ENCODE peak calls at places on chromosomes 6 and 20, in four cellular contexts. L, J, U and Q are unnamed samples.

GRCh38 chr6:11710221-11710836 is 68.3 kb downstream of the ADTRP start:
- DNase-seq in J (no peak), L (no peak), U (no peak), Q (no peak)

GRCh38 chr6:13302751-13303667 is 25.3 kb downstream of the TBC1D7 start:
- DNase-seq in J (no peak), L (peak; percentile 100), U (peak; percentile 94), Q (peak; percentile 80)

GRCh38 chr6:81228912-81229540 is 523.5 kb downstream of the TENT5A start:
- DNase-seq in J (no peak), L (peak; percentile 96), U (peak; percentile 35), Q (no peak)

GRCh38 chr6:136213853-136214252 is 36.3 kb downstream of the MTFR2 start:
- DNase-seq in J (no peak), L (no peak), U (no peak), Q (no peak)

GRCh38 chr6:90217621-90218496 is 78.8 kb downstream of the BACH2 start:
- DNase-seq in L (no peak), J (no peak), U (no peak), Q (no peak)

GRCh38 chr6:149751239-149751638 is 1.7 kb downstream of the PCMT1 start:
- DNase-seq in J (no peak), L (no peak), U (no peak), Q (no peak)

GRCh38 chr6:15462717-15463525 is 199.9 kb downstream of the DTNBP1 start:
- DNase-seq in U (peak; percentile 78), L (no peak), J (no peak), Q (no peak)

GRCh38 chr6:150143521-150144293 is 863 bp downstream of the PPP1R14C start:
- DNase-seq in L (no peak), J (peak; percentile 60), U (no peak), Q (peak; percentile 39)

GRCh38 chr6:40695114-40695513 is 108.0 kb upstream of the LRFN2 start:
- DNase-seq in J (peak; percentile 50), L (no peak), U (no peak), Q (no peak)

GRCh38 chr6:125749864-125750691 is 646 bp downstream of the HEY2 start:
- DNase-seq in J (peak; percentile 53), U (no peak), L (no peak), Q (no peak)

GRCh38 chr6:37657117-37657886 is 40.4 kb downstream of the MDGA1 start:
- DNase-seq in U (peak; percentile 55), J (no peak), L (peak; percentile 21), Q (peak; percentile 89)

GRCh38 chr20:45998337-45998736 is 10.4 kb upstream of the MMP9 start:
- DNase-seq in J (no peak), U (no peak), L (no peak), Q (no peak)

GRCh38 chr20:5090191-5090590 is 29.6 kb downstream of the PCNA start:
- DNase-seq in U (no peak), J (no peak), L (no peak), Q (no peak)

GRCh38 chr6:135321012-135321621 is 140.0 kb downstream of the MYB start:
- DNase-seq in J (no peak), L (no peak), U (no peak), Q (no peak)

GRCh38 chr20:34072778-34073177 is 39.3 kb downstream of the EIF2S2 start:
- DNase-seq in U (no peak), J (no peak), L (no peak), Q (no peak)

GRCh38 chr6:1392813-1393640 is 3.7 kb downstream of the FOXF2 start:
- DNase-seq in J (peak; percentile 44), U (no peak), L (no peak), Q (no peak)

GRCh38 chr6:34226731-34227586 is 9.7 kb upstream of the HMGA1 start:
- DNase-seq in L (no peak), U (no peak), J (peak; percentile 34), Q (no peak)

GRCh38 chr6:70686548-70687133 is 19.0 kb downstream of the SMAP1 start:
- DNase-seq in J (peak; percentile 40), U (peak; percentile 21), L (peak; percentile 52), Q (peak; percentile 16)

GRCh38 chr20:10802201-10802600 is 128.4 kb upstream of the JAG1 start:
- DNase-seq in U (peak; percentile 74), L (peak; percentile 55), J (no peak), Q (no peak)

GRCh38 chr6:38346291-38347079 is 293.2 kb downstream of the BTBD9 start:
- DNase-seq in L (peak; percentile 86), J (no peak), U (peak; percentile 98), Q (peak; percentile 26)

GRCh38 chr20:21391495-21392298 is 5.6 kb downstream of the NKX2-4 start:
- DNase-seq in L (peak; percentile 28), U (no peak), J (peak; percentile 77), Q (no peak)

GRCh38 chr20:62792182-62792939 is 3.9 kb upstream of the MRGBP start:
- DNase-seq in J (no peak), L (peak; percentile 87), U (peak; percentile 74), Q (peak; percentile 60)

GRCh38 chr6:170057034-170057734 is 233.7 kb downstream of the DLL1 start:
- DNase-seq in U (no peak), L (no peak), J (no peak), Q (no peak)

GRCh38 chr6:42338573-42339218 is 113.0 kb downstream of the TRERF1 start:
- DNase-seq in J (no peak), U (peak; percentile 99), L (peak; percentile 98), Q (peak; percentile 96)

GRCh38 chr6:45448417-45449389 is 71.0 kb upstream of the SUPT3H start:
- DNase-seq in J (no peak), L (peak; percentile 70), U (peak; percentile 79), Q (no peak)

GRCh38 chr6:70651326-70651905 is 16.3 kb upstream of the SMAP1 start:
- DNase-seq in L (no peak), J (no peak), U (no peak), Q (peak; percentile 46)

GRCh38 chr6:149913542-149914240 is 9.2 kb downstream of the RAET1G start:
- DNase-seq in J (no peak), L (no peak), U (no peak), Q (no peak)

GRCh38 chr20:63738687-63739128 is 868 bp upstream of the SLC2A4RG start:
- DNase-seq in U (peak; percentile 16), J (peak; percentile 90), L (peak; percentile 61), Q (no peak)

GRCh38 chr20:56469077-56469449 is 636 bp downstream of the RTF2 start:
- DNase-seq in L (peak; percentile 9), U (no peak), J (no peak), Q (no peak)

GRCh38 chr6:37624606-37625574 is 72.8 kb downstream of the MDGA1 start:
- DNase-seq in U (peak; percentile 39), L (no peak), J (no peak), Q (peak; percentile 67)

GRCh38 chr20:16821211-16822089 is 73.3 kb downstream of the OTOR start:
- DNase-seq in U (peak; percentile 14), J (peak; percentile 68), L (peak; percentile 32), Q (peak; percentile 28)
- H3K4me1 ChIP-seq in U (no peaks in the 10 kb centered on the region), J (no peaks in the 10 kb centered on the region), L (peaks cover 1% of the 10 kb centered on the region), Q (no peaks in the 10 kb centered on the region)

DNA sequence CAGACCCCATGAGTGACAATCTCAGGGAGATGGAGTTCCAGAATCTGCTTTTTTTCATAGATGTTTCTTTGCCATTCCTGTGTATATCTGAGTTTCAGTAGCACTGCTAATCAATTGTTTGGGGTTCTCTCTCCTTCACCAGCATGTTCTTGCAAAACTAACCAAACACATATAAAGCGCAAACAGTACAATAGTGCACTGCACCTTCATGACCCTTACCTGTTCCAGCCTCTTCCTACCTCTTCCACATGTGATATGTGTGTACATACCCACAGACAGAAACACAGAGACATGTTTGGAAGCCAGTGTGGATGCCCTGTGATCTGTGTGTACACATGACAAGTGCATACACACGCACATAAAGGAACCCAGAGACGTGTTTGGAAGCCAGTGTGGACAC is 1.8 kb upstream of the CEP43 start:
- DNase-seq in U (no peak), J (no peak), L (no peak), Q (no peak)
- H2AFZ ChIP-seq in U (peak overlapping the region; percentile 85), J (no peak overlapping the region), L (no peak overlapping the region), Q (peak overlapping the region; percentile 84)

GRCh38 chr6:151242420-151242841 is 2.7 kb downstream of the AKAP12 start:
- DNase-seq in L (no peak), J (peak; percentile 31), U (peak; percentile 68), Q (no peak)
- H3K9ac ChIP-seq in L (no peak overlapping the region), J (no peak overlapping the region), U (no peak overlapping the region), Q (no peak overlapping the region)

GRCh38 chr20:53896041-53896440 is 174.4 kb downstream of the BCAS1 start:
- DNase-seq in L (no peak), J (no peak), U (no peak), Q (no peak)

GRCh38 chr20:53899351-53900167 is 170.8 kb downstream of the BCAS1 start:
- DNase-seq in J (peak; percentile 62), L (peak; percentile 93), U (peak; percentile 93), Q (peak; percentile 96)

GRCh38 chr20:53896647-53897046 is 173.7 kb downstream of the BCAS1 start:
- DNase-seq in L (no peak), J (no peak), U (no peak), Q (no peak)

GRCh38 chr20:53898558-53898931 is 171.8 kb downstream of the BCAS1 start:
- DNase-seq in U (no peak), L (no peak), J (no peak), Q (no peak)

GRCh38 chr20:53897884-53898557 is 172.4 kb downstream of the BCAS1 start:
- DNase-seq in U (no peak), J (peak; percentile 62), L (no peak), Q (no peak)
- H3K4me1 ChIP-seq in U (peaks cover 19% of the 10 kb centered on the region), J (peaks cover 45% of the 10 kb centered on the region), L (peaks cover 15% of the 10 kb centered on the region), Q (peaks cover 58% of the 10 kb centered on the region)

GRCh38 chr6:151143806-151144205 is 96.0 kb upstream of the AKAP12 start:
- DNase-seq in U (no peak), J (no peak), L (no peak), Q (no peak)

GRCh38 chr6:151148111-151148510 is 91.7 kb upstream of the AKAP12 start:
- DNase-seq in J (no peak), L (no peak), U (no peak), Q (peak; percentile 45)

GRCh38 chr6:151149788-151150187 is 90.0 kb upstream of the AKAP12 start:
- DNase-seq in U (no peak), J (no peak), L (no peak), Q (no peak)

GRCh38 chr6:151143337-151143736 is 96.4 kb upstream of the AKAP12 start:
- DNase-seq in L (no peak), J (no peak), U (no peak), Q (no peak)

GRCh38 chr6:151147118-151147832 is 92.5 kb upstream of the AKAP12 start:
- DNase-seq in L (no peak), U (no peak), J (no peak), Q (no peak)
- H2AFZ ChIP-seq in L (no peak overlapping the region), U (no peak overlapping the region), J (no peak overlapping the region), Q (no peak overlapping the region)

DNA sequence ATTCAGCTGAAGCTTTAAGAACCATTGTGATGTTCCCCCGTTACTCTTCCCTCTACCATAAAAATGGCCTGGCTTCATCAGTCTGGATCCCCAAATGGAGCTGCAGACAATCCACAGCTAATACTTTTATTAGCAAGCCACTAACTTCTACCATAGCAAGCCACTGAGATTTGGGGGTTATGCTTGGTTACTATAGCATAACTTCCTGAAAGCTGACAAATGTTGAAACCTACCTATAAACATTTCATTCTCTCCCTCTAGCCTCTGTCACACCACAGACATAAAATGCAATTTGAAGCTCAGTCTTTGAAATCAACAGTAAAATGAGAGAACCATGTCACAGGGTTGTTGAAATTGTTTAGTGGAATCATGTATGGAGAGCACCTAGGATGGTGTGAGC is 3.0 kb upstream of the HTR1E start:
- DNase-seq in J (no peak), L (no peak), U (no peak), Q (no peak)
- H3K9ac ChIP-seq in J (no peak overlapping the region), L (no peak overlapping the region), U (no peak overlapping the region), Q (no peak overlapping the region)